ENCODE peak calls at places on chromosomes 11 and 22, in seven cellular contexts. W, J, A, G, C, N and U are unnamed samples.
A peak's percentile ranks its signal among the peaks of the same experiment; 100 is the strongest.

GRCh38 chr11:107679255-107680024 is 32.4 kb downstream of the SLN start:
- DNase-seq in N (no peak), J (no peak), C (no peak), G (no peak), W (no peak), A (no peak), U (no peak)

GRCh38 chr22:32364210-32364609 is 6.5 kb downstream of the RFPL3 start:
- DNase-seq in N (no peak), J (no peak), G (no peak), A (no peak), W (no peak), C (no peak), U (no peak)

GRCh38 chr22:45009881-45010531 is at the start of gene PHF21B:
- DNase-seq in J (no peak), W (no peak), N (peak; percentile 83), G (peak; percentile 84), A (no peak), C (peak; percentile 22), U (no peak)

GRCh38 chr11:27423125-27423524 is 49.5 kb downstream of the LGR4 start:
- DNase-seq in C (no peak), N (no peak), W (no peak), A (no peak), J (peak; percentile 50), G (no peak), U (peak; percentile 47)

GRCh38 chr11:24635588-24636290 is 138.9 kb downstream of the LUZP2 start:
- DNase-seq in W (no peak), J (no peak), G (no peak), N (no peak), A (no peak), C (no peak), U (peak; percentile 21)

GRCh38 chr11:95045791-95046190 is 3.4 kb upstream of the KDM4F start:
- DNase-seq in N (no peak), G (no peak), J (no peak), C (no peak), W (no peak), A (no peak), U (no peak)

GRCh38 chr11:126282742-126283591 is at the start of gene TIRAP:
- DNase-seq in C (peak; percentile 64), W (no peak), A (peak; percentile 69), N (peak; percentile 37), G (peak; percentile 72), J (peak; percentile 34), U (no peak)

GRCh38 chr11:78140392-78141077 is 1.1 kb upstream of the ALG8 start:
- DNase-seq in C (no peak), N (no peak), G (peak; percentile 16), W (no peak), A (no peak), J (no peak), U (no peak)

GRCh38 chr11:12767577-12767976 is 93.4 kb downstream of the TEAD1 start:
- DNase-seq in W (no peak), A (no peak), N (no peak), C (no peak), G (no peak), J (no peak), U (no peak)

GRCh38 chr22:28600546-28601143 is 79.0 kb downstream of the TTC28 start:
- DNase-seq in N (no peak), W (peak; percentile 25), J (no peak), A (no peak), G (peak; percentile 72), C (no peak), U (peak; percentile 16)

GRCh38 chr11:116835042-116835772 is 2.2 kb downstream of the APOA1 start:
- DNase-seq in W (no peak), A (no peak), J (no peak), G (peak; percentile 27), N (no peak), C (no peak), U (no peak)

GRCh38 chr22:41401781-41402648 is 20.3 kb downstream of the TEF start:
- DNase-seq in C (peak; percentile 90), A (peak; percentile 76), G (no peak), N (no peak), J (no peak), W (no peak), U (no peak)

GRCh38 chr11:111720801-111721494 is 45.2 kb downstream of the PPP2R1B start:
- DNase-seq in N (no peak), W (no peak), C (no peak), A (no peak), J (no peak), G (no peak), U (no peak)

GRCh38 chr22:35334010-35334409 is 34.3 kb downstream of the TOM1 start:
- DNase-seq in N (no peak), J (no peak), A (no peak), G (no peak), C (no peak), W (no peak), U (no peak)

GRCh38 chr11:12017243-12017678 is 8.8 kb upstream of the DKK3 start:
- DNase-seq in W (no peak), N (no peak), G (no peak), J (no peak), C (no peak), A (no peak), U (no peak)

GRCh38 chr11:97269527-97269926 is 879.7 kb downstream of the JRKL start:
- DNase-seq in G (no peak), W (no peak), N (no peak), J (no peak), C (no peak), A (no peak), U (no peak)

GRCh38 chr11:106309070-106309684 is 231.7 kb downstream of the AASDHPPT start:
- DNase-seq in W (no peak), G (no peak), A (no peak), C (no peak), J (no peak), N (no peak), U (no peak)

GRCh38 chr11:16604784-16605439 is 133.5 kb upstream of the C11orf58 start:
- DNase-seq in N (no peak), G (no peak), C (peak; percentile 77), A (peak; percentile 60), J (no peak), W (no peak), U (no peak)

GRCh38 chr11:33893711-33894401 is 2.0 kb upstream of the LMO2 start:
- DNase-seq in A (no peak), G (peak; percentile 29), J (no peak), C (no peak), W (peak; percentile 93), N (no peak), U (no peak)

GRCh38 chr22:19495562-19496323 is 16.0 kb downstream of the CDC45 start:
- DNase-seq in C (no peak), W (no peak), G (peak; percentile 40), N (no peak), A (no peak), J (no peak), U (no peak)

GRCh38 chr22:38696606-38697005 is 4.1 kb downstream of the JOSD1 start:
- DNase-seq in C (no peak), G (no peak), J (no peak), A (no peak), N (no peak), W (no peak), U (peak; percentile 77)

GRCh38 chr22:17121235-17122195 is at the start of gene TMEM121B:
- DNase-seq in J (peak; percentile 55), A (no peak), W (no peak), G (no peak), C (peak; percentile 64), N (peak; percentile 66), U (no peak)

GRCh38 chr11:129815596-129816461 is at the start of gene TMEM45B:
- DNase-seq in W (no peak), G (no peak), A (peak; percentile 64), N (peak; percentile 20), J (no peak), C (peak; percentile 52), U (no peak)

GRCh38 chr11:76688146-76688545 is 17.6 kb upstream of the LRRC32 start:
- DNase-seq in G (no peak), N (no peak), A (no peak), J (no peak), C (no peak), W (no peak), U (no peak)

GRCh38 chr22:20203142-20204099 is 52.6 kb upstream of the CCDC188 start:
- DNase-seq in A (peak; percentile 43), G (no peak), J (no peak), N (peak; percentile 78), C (peak; percentile 58), W (no peak), U (peak; percentile 31)

GRCh38 chr11:132942611-132943324 is 589.5 kb downstream of the OPCML start:
- DNase-seq in J (no peak), N (no peak), W (no peak), C (no peak), A (no peak), G (no peak), U (no peak)
- TF ChIP-seq CTCF in J (no peak), N (peak; percentile 38), W (no peak), C (no peak), A (no peak), G (no peak), U (peak; percentile 24)

DNA sequence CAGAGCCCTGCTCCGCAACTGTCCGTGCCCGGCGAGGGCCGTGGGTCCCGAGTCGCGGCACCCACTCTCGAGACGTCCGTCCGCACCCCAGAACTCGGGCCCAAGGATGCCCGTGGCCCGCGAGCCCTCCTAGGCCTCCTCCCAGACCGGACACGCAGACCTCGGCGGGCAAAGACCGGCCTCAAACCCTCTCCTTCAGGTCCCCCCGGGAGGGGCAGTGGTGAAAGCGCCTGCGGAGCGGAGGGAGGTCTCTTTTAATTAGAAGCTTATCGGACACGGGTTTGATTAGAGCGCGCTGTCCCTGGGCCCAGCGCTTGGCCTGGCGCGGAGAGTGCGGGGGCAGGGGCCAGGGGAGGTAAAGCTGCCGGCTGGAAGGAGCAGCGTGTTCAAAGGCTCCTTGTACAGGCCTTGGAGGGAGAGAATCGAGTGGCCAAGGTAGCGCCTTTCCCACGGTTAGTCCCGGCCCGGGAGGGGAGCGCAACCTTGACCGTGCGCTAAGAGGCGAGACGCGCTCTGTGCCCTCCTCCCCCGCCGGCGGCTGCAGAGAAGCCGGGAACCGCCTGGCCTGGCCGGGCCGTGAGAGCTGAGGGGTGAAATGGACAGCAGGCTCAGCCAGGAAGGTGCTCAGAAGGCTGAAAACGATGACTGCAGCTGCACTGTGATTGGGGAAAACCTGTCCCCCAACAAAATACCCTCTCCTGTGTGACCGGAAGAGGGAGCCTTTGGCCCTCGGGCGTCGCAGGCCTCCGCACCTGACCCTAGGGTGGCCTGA is 4.6 kb downstream of the WT1 start:
- DNase-seq in W (no peak), J (no peak), C (no peak), A (no peak), G (no peak), N (no peak), U (no peak)
- TF ChIP-seq CTCF in W (peak; percentile 20), J (no peak), C (no peak), A (no peak), G (no peak), N (peak; percentile 40), U (peak; percentile 28)

GRCh38 chr22:36773935-36774334 is 2.0 kb downstream of the IFT27 start:
- DNase-seq in C (no peak), G (peak; percentile 31), A (no peak), J (no peak), N (no peak), W (no peak), U (no peak)
- TF ChIP-seq CTCF in C (peak; percentile 18), G (peak; percentile 68), A (peak; percentile 10), J (no peak), N (peak; percentile 45), W (no peak), U (peak; percentile 33)

GRCh38 chr11:123303924-123304323 is 108.9 kb upstream of the CLMP start:
- DNase-seq in N (no peak), A (no peak), G (peak; percentile 55), C (no peak), J (no peak), W (no peak), U (no peak)
- TF ChIP-seq CTCF in N (no peak), A (no peak), G (peak; percentile 52), C (no peak), J (no peak), W (peak; percentile 39), U (no peak)